ENCODE peak calls at places on chromosomes 6 and 20, in nine cellular contexts. I is psoas muscle, J is lower lobe of right lung, F is tibial nerve, T is fibroblast of lung, V is Panc1, D is upper lobe of left lung, S is GM23248, Z is foreskin keratinocyte. W is an unnamed sample. For H3K27me3, the result is how much of the 10 kb centered on the place peaks cover.

GRCh38 chr20:47205577-47206123 is 150.8 kb downstream of the ZMYND8 start:
- DNase-seq in D (no peak), F (peak), S (peak), T (peak), J (peak), I (peak), Z (no peak), V (no peak), W (peak)

GRCh38 chr6:145551164-145551563 is 184.2 kb downstream of the EPM2A start:
- DNase-seq in F (no peak), D (no peak), J (no peak), T (no peak), S (peak), I (no peak), Z (no peak), V (no peak), W (no peak)

GRCh38 chr20:31494131-31494530 is 19.0 kb downstream of the REM1 start:
- DNase-seq in S (peak), J (no peak), I (no peak), F (no peak), D (no peak), V (no peak), T (peak), Z (peak), W (peak)

GRCh38 chr6:81844686-81845085 is 92.2 kb upstream of the TENT5A start:
- DNase-seq in I (no peak), F (no peak), D (no peak), T (peak), V (no peak), Z (no peak), J (no peak), S (peak), W (no peak)

GRCh38 chr6:119484598-119484997 is 135.0 kb upstream of the MAN1A1 start:
- DNase-seq in S (peak), Z (peak), I (no peak), V (no peak), T (peak), J (no peak), D (no peak), F (no peak), W (no peak)

GRCh38 chr20:46666306-46666705 is 15.0 kb upstream of the SLC13A3 start:
- DNase-seq in D (no peak), Z (no peak), T (no peak), J (no peak), I (no peak), S (no peak), V (no peak), F (no peak), W (no peak)

GRCh38 chr6:103797738-103798137 is 1062.0 kb downstream of the HACE1 start:
- DNase-seq in T (no peak), S (peak), F (no peak), Z (no peak), V (no peak), D (no peak), I (no peak), J (no peak), W (no peak)

GRCh38 chr6:35673755-35674154 is 15.0 kb downstream of the FKBP5 start:
- DNase-seq in Z (no peak), D (no peak), I (no peak), J (no peak), T (no peak), V (no peak), F (no peak), S (no peak), W (no peak)

GRCh38 chr6:82205793-82206425 is 41.6 kb downstream of the IBTK start:
- DNase-seq in S (no peak), J (no peak), Z (no peak), F (no peak), T (peak), D (no peak), I (no peak), V (no peak), W (peak)

GRCh38 chr6:149271348-149272340 is 45.9 kb upstream of the TAB2 start:
- DNase-seq in F (no peak), Z (no peak), S (peak), V (no peak), J (peak), T (peak), D (no peak), I (no peak), W (no peak)

GRCh38 chr20:32988008-32988407 is 16.2 kb downstream of the SUN5 start:
- DNase-seq in I (no peak), V (no peak), Z (no peak), T (no peak), F (no peak), D (no peak), S (no peak), J (no peak), W (no peak)

GRCh38 chr20:20525756-20526155 is 157.9 kb downstream of the INSM1 start:
- DNase-seq in J (no peak), I (no peak), D (no peak), V (no peak), T (no peak), S (no peak), F (no peak), Z (no peak), W (no peak)

GRCh38 chr20:43744121-43744520 is 17.3 kb upstream of the GTSF1L start:
- DNase-seq in F (no peak), J (no peak), V (no peak), T (peak), S (peak), I (no peak), D (no peak), Z (no peak), W (no peak)

GRCh38 chr6:5457036-5457435 is 195.7 kb downstream of the FARS2 start:
- DNase-seq in Z (no peak), F (no peak), T (peak), S (peak), D (no peak), I (peak), J (no peak), V (no peak), W (no peak)

GRCh38 chr20:24100370-24101011 is 111.9 kb upstream of the GGTLC1 start:
- DNase-seq in J (peak), V (peak), Z (no peak), F (no peak), T (peak), I (peak), D (no peak), S (peak), W (peak)

GRCh38 chr6:151962246-151962846 is 154.9 kb downstream of the ESR1 start:
- DNase-seq in J (no peak), V (no peak), S (peak), F (no peak), Z (no peak), D (no peak), I (no peak), T (peak), W (no peak)

GRCh38 chr20:10467985-10468845 is 33.1 kb downstream of the SLX4IP start:
- DNase-seq in V (no peak), I (no peak), S (peak), F (no peak), J (no peak), Z (no peak), T (peak), D (no peak), W (no peak)
- H3K27ac ChIP-seq in V (no peak), I (no peak), S (no peak), F (peak), J (no peak), Z (no peak), T (no peak), D (no peak), W (no peak)

DNA sequence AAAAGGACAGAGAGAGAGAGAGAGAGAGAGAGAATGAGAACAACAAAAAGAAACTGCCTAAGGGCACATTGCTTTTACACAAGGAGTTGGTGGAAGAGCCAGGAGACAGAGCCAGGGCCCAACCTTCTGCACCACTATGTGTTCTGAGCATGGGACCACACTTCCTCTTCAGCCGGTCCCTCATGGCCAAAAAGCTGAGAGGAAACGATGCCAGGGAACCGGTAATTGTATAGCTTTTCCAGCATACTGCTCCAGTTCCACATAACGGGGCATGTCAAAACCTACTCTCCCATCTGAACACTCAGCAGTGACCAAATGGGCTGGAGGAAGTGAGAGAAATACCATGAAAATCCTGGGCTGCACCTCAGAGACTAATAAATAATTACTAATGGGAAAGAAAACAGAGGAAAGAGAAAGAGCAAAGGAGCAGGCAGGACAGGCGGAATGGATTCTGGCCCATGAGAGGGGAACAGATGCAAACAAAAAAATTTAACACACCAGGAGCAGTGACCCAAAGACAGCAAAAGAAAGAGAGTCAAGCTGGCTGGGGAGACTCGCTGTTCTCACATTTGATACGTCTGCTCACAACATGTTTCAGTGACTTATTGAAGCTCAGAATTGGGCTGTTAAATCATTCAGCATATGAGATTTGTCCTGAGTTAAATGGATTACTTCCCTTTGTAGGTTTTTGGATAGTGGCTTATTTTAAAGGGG is 52.0 kb upstream of the BMP2 start:
- DNase-seq in J (no peak), V (no peak), S (no peak), I (no peak), T (no peak), F (no peak), D (no peak), Z (no peak), W (no peak)
- H3K27me3 ChIP-seq in J (under half), V (under half), S (under half), I (under half), T (under half), F (under half), D (under half), Z (under half), W (under half)

DNA sequence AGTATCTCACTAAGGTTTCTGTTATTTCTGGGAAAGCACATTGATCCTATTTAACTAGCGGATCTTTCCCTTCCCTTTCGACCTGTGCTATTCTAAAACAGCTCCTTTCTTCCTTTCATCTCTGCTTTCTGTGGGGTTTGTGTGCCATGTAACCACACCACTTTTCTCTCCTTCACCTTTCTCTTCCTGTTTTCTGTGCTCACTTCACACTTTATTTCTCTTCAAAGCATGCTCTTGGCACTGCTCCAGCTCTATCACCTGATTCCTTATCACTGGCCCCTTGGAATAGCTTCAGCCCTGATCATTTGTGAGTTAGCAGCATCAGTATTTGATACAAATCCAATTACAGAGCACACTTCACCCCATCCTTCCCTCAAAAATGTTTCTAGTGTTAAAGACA is 8.1 kb upstream of the METTL24 start:
- DNase-seq in T (no peak), I (no peak), Z (no peak), V (no peak), F (no peak), S (no peak), D (no peak), J (no peak), W (no peak)
- H3K27ac ChIP-seq in T (no peak), I (no peak), Z (no peak), V (no peak), F (no peak), S (no peak), D (no peak), J (no peak), W (no peak)

GRCh38 chr6:37861452-37861851 is 41.9 kb downstream of the ZFAND3 start:
- DNase-seq in D (no peak), F (no peak), Z (no peak), S (no peak), T (no peak), V (no peak), J (no peak), I (no peak), W (no peak)

GRCh38 chr6:37864250-37864649 is 44.7 kb downstream of the ZFAND3 start:
- DNase-seq in T (no peak), J (no peak), D (no peak), I (no peak), V (no peak), S (no peak), Z (no peak), F (no peak), W (no peak)

GRCh38 chr6:37860226-37860839 is 40.8 kb downstream of the ZFAND3 start:
- DNase-seq in D (no peak), F (no peak), Z (no peak), S (peak), T (peak), J (no peak), V (no peak), I (no peak), W (peak)

GRCh38 chr6:37862992-37863391 is 43.5 kb downstream of the ZFAND3 start:
- DNase-seq in T (peak), F (no peak), D (no peak), I (no peak), S (peak), Z (peak), J (no peak), V (no peak), W (no peak)

GRCh38 chr6:37862415-37862814 is 42.9 kb downstream of the ZFAND3 start:
- DNase-seq in S (no peak), F (no peak), D (no peak), T (no peak), I (no peak), Z (no peak), V (no peak), J (no peak), W (no peak)
- H3K27me3 ChIP-seq in S (under half), F (under half), D (under half), T (under half), I (under half), Z (under half), V (under half), J (under half), W (under half)

DNA sequence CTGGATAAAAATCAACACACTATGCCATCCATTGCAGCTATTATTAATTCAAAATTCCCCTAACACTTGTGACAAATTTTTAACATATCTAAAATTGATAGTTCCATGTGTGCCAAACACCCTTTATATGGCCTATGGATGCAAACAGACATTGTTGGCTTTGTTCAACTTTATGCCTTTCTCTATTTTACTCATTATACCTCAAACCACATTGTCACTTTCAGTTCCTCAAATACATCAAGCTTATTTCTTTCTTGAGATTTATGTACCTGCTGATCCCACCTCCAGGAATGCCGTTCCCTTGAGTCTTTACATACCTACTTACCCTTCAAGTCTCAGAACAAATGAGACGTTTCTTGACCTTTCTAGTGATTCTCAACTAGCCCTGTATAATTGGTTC is 193.5 kb upstream of the PLN start:
- DNase-seq in I (no peak), F (no peak), T (no peak), V (no peak), J (no peak), Z (no peak), D (no peak), S (no peak), W (no peak)
- H3K27ac ChIP-seq in I (no peak), F (no peak), T (no peak), V (no peak), J (no peak), Z (no peak), D (no peak), S (no peak), W (no peak)

DNA sequence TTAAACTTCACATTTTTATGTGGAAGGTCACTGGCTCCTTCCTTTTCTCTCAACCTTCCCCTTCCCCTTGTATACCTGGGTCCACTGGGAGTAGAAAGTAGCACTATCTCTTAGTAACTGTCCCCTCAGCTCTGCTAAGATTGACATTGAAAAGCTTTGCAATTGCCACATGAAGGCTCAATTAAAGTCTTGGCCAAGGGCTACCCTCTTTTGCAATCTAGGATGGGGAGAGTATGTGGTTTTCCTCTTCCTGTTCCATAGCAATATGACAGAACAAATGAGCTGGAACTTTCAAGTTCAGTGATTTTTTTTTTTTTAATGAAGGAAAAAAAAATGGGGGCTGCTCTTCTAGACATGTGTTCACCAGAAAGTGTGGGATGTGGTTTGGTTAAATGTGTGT is 37.1 kb downstream of the PROKR2 start:
- DNase-seq in D (no peak), Z (no peak), V (no peak), F (no peak), S (no peak), I (no peak), J (no peak), T (no peak), W (no peak)
- H3K27me3 ChIP-seq in D (under half), Z (under half), V (under half), F (under half), S (under half), I (under half), J (under half), T (under half), W (under half)